ENCODE peak calls at places on chromosome 21, in seven cellular contexts. A is B cell, V is left ventricle myocardium inferior, M is Calu3, J is endothelial cell, U is AG09309, R is type B pancreatic cell. H is an unnamed sample.

GRCh38 chr21:35540950-35541632 is 492.0 kb upstream of the RUNX1 start:
- DNase-seq in A (no peak), U (no peak), V (no peak), J (no peak), M (no peak), R (no peak), H (no peak)

GRCh38 chr21:39263372-39263771 is 50.1 kb downstream of the BRWD1 start:
- DNase-seq in R (no peak), A (no peak), U (peak; percentile 2), V (no peak), J (no peak), M (no peak), H (no peak)

GRCh38 chr21:26437326-26438009 is 135.6 kb downstream of the CYYR1 start:
- DNase-seq in V (no peak), M (no peak), U (no peak), R (no peak), J (no peak), A (no peak), H (no peak)

GRCh38 chr21:34514576-34515135 is 2.6 kb upstream of the KCNE1 start:
- DNase-seq in U (no peak), V (no peak), J (no peak), M (no peak), A (no peak), R (no peak), H (no peak)

GRCh38 chr21:38240121-38240520 is 16.7 kb upstream of the KCNJ15 start:
- DNase-seq in R (no peak), M (no peak), A (no peak), J (no peak), U (no peak), V (no peak), H (no peak)

GRCh38 chr21:46617267-46618051 is 12.6 kb upstream of the S100B start:
- DNase-seq in U (no peak), A (no peak), R (no peak), J (no peak), V (no peak), M (no peak), H (no peak)

GRCh38 chr21:29775462-29775861 is 164.3 kb downstream of the GRIK1 start:
- DNase-seq in M (no peak), V (no peak), R (no peak), U (no peak), J (peak; percentile 5), A (no peak), H (no peak)

GRCh38 chr21:24436236-24436635 is 1171.0 kb downstream of the MRPL39 start:
- DNase-seq in R (no peak), U (no peak), J (no peak), A (no peak), V (no peak), M (no peak), H (no peak)

GRCh38 chr21:17925900-17926299 is 106.7 kb upstream of the C21orf91 start:
- DNase-seq in U (no peak), M (peak; percentile 6), A (no peak), V (no peak), J (peak; percentile 19), R (no peak), H (no peak)

GRCh38 chr21:16241500-16241963 is 511.8 kb downstream of the USP25 start:
- DNase-seq in R (no peak), M (no peak), V (no peak), A (no peak), U (no peak), J (peak; percentile 54), H (no peak)

GRCh38 chr21:8994640-8995511 is 1526.5 kb upstream of the TPTE start:
- DNase-seq in R (no peak), M (no peak), A (no peak), U (no peak), V (no peak), J (no peak), H (no peak)

GRCh38 chr21:37654596-37654995 is 261.7 kb downstream of the KCNJ6 start:
- DNase-seq in M (no peak), J (no peak), A (no peak), R (no peak), U (no peak), V (no peak), H (no peak)

GRCh38 chr21:35294231-35294898 is 245.3 kb upstream of the RUNX1 start:
- DNase-seq in J (no peak), U (no peak), V (no peak), A (no peak), M (peak; percentile 69), R (no peak), H (no peak)

GRCh38 chr21:45877821-45878469 is 103.6 kb upstream of the COL6A1 start:
- DNase-seq in R (no peak), U (no peak), M (no peak), J (no peak), A (no peak), V (no peak), H (no peak)

GRCh38 chr21:41167348-41168342 is at the start of gene BACE2:
- DNase-seq in R (peak; percentile 84), V (peak; percentile 85), A (peak; percentile 82), J (peak; percentile 79), M (peak; percentile 79), U (peak; percentile 31), H (peak; percentile 62)
- TF ChIP-seq CTCF in R (peak; percentile 79), V (peak; percentile 75), A (peak; percentile 73), J (peak; percentile 55), M (peak; percentile 38), U (peak; percentile 36), H (peak; percentile 60)

GRCh38 chr21:28308516-28308915 is 684.2 kb downstream of the LTN1 start:
- DNase-seq in M (no peak), J (no peak), A (no peak), V (no peak), U (no peak), R (no peak), H (no peak)

GRCh38 chr21:28311776-28312175 is 680.9 kb downstream of the LTN1 start:
- DNase-seq in M (no peak), V (no peak), R (no peak), A (no peak), J (no peak), U (no peak), H (no peak)

GRCh38 chr21:28310711-28311110 is 682.0 kb downstream of the LTN1 start:
- DNase-seq in U (no peak), R (no peak), M (no peak), J (no peak), V (no peak), A (no peak), H (no peak)

DNA sequence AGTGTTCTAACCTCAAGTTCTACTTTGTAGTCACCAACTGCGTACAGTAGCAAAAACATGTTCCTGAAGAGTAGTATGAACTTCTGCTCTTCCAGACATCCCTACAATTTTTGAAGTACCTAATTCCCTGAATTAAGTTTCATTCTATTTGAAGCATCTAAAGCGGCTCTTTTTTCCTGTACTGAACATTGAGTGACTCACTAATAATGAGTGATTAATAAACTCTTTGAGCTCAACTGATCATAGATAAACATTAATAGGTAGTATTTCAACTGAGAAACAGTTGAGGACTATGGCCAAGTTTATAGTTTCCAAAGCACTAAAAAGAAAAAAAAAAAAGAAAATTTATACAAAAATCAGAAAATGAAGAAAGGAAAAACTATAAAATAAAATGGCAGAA is 683.1 kb downstream of the LTN1 start:
- DNase-seq in R (no peak), V (no peak), M (no peak), J (no peak), A (no peak), U (no peak), H (no peak)
- TF ChIP-seq CTCF in R (no peak), V (no peak), M (no peak), J (no peak), A (no peak), U (no peak), H (no peak)

GRCh38 chr21:44082648-44083436 is 24.4 kb upstream of the PWP2 start:
- DNase-seq in U (no peak), R (no peak), M (peak; percentile 50), V (no peak), A (no peak), J (no peak), H (no peak)

GRCh38 chr21:44083631-44084291 is 23.4 kb upstream of the PWP2 start:
- DNase-seq in U (no peak), A (no peak), R (no peak), J (no peak), V (no peak), M (no peak), H (no peak)

GRCh38 chr21:44085491-44086321 is 21.5 kb upstream of the PWP2 start:
- DNase-seq in A (no peak), V (peak; percentile 36), J (no peak), U (no peak), M (no peak), R (peak; percentile 57), H (no peak)

GRCh38 chr21:44086636-44087425 is 20.4 kb upstream of the PWP2 start:
- DNase-seq in J (no peak), A (no peak), R (peak; percentile 63), V (no peak), U (no peak), M (no peak), H (no peak)

DNA sequence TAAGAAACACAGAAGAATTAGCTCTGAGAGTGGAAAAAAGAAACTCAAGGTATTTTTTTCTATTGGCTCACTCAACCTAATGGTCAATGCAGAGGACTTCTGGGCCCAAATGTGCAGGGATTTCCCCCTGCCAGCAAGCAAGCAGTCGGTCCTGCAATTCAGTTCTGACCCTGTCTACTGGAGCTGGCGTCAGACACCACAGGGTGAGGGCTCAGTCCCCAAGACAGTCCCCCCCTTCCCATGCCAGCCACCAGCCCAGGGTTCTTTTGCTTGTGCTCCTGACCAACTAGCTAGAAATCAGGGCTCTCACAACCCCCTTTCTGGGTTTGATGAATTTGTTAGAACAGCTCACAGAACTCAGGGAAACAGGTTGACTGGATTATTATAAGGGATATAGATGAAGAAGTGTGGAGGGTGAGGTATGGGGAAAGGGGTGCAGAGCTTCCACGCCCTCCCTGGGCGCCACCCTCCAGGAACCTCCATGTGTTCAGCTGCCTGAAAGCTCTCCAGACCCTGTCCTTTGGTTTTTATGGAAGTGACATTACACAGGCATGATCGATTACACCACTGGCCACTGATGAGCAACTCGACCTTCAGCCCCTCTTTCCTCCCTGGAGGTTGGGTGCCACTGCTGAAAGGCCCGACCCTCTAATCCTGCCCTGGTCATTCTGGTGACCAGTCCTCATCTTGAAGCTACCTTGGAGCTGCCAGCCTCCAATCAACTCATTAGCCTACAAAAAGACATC is 22.5 kb upstream of the PWP2 start:
- DNase-seq in U (no peak), J (no peak), M (no peak), V (no peak), R (no peak), A (no peak), H (no peak)
- TF ChIP-seq CTCF in U (no peak), J (no peak), M (no peak), V (no peak), R (no peak), A (no peak), H (no peak)

DNA sequence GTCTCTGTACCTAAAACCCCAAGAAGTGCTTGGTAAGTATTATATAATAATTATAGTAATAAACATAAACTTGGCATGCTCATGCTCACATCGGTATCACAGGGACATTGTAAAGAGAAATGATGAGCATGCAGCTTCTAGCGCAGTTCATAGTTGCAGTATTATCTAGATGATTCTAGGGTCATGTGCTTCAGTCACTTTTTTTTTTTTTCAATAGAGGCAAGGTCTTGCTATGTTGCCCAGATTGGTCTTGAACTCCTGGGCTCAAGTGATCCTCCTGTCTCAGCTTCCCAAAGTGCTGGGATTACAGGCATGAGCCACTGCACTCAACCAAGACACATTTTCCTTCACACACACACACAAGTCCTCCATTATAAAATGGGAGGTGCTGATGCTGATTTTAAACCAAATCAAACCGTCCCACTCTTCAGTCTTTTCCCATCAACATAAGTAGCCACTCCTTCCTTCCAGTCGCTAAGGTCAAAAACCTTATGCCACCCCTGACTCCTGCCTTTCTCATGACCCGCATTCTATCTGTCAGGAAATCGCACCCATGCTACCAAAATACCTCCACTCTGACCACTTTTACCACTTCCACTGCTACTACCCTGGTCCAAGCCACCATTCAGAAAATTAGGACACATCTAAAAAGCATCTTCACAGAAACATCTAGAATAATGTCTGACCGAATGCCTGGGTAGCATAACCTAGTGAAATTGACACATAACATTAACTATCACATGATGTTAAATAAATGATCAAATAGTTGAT is 28.2 kb upstream of the IFNGR2 start:
- DNase-seq in A (no peak), J (no peak), R (no peak), V (no peak), M (no peak), U (no peak), H (no peak)
- TF ChIP-seq CTCF in A (peak; percentile 51), J (no peak), R (peak; percentile 10), V (peak; percentile 13), M (peak; percentile 29), U (no peak), H (no peak)